ENCODE peak calls at places on chromosomes 12 and 14, in five cellular contexts. One of them, this sample, is unnamed.

GRCh38 chr14:20490563-20490962 is 14.8 kb upstream of the RNASE10 start:
- DNase-seq in upper lobe of left lung: no peak
- DNase-seq in transverse colon: no peak
- DNase-seq in A549: no peak
- DNase-seq in suprapubic skin: no peak
- DNase-seq in this sample: no peak

GRCh38 chr14:96204151-96205058 is at the start of gene BDKRB2:
- DNase-seq in upper lobe of left lung: peak
- DNase-seq in transverse colon: peak
- DNase-seq in A549: peak
- DNase-seq in suprapubic skin: peak
- DNase-seq in this sample: peak

GRCh38 chr14:91244501-91244901 is at the start of gene GPR68:
- DNase-seq in upper lobe of left lung: no peak
- DNase-seq in transverse colon: peak
- DNase-seq in A549: no peak
- DNase-seq in suprapubic skin: no peak
- DNase-seq in this sample: peak

GRCh38 chr14:102928412-102929348 is 6.2 kb downstream of the AMN start:
- DNase-seq in upper lobe of left lung: peak
- DNase-seq in transverse colon: peak
- DNase-seq in A549: no peak
- DNase-seq in suprapubic skin: peak
- DNase-seq in this sample: no peak

GRCh38 chr12:79883216-79883615 is 51.7 kb downstream of the PPP1R12A start:
- DNase-seq in upper lobe of left lung: no peak
- DNase-seq in transverse colon: no peak
- DNase-seq in A549: no peak
- DNase-seq in suprapubic skin: no peak
- DNase-seq in this sample: no peak

GRCh38 chr14:26984318-26985177 is 386.7 kb upstream of the NOVA1 start:
- DNase-seq in upper lobe of left lung: peak
- DNase-seq in transverse colon: peak
- DNase-seq in A549: peak
- DNase-seq in suprapubic skin: peak
- DNase-seq in this sample: peak

GRCh38 chr14:54226103-54226502 is 170.7 kb upstream of the CDKN3 start:
- DNase-seq in upper lobe of left lung: no peak
- DNase-seq in transverse colon: no peak
- DNase-seq in A549: no peak
- DNase-seq in suprapubic skin: no peak
- DNase-seq in this sample: no peak

GRCh38 chr14:59097681-59098080 is 90.8 kb upstream of the DAAM1 start:
- DNase-seq in upper lobe of left lung: no peak
- DNase-seq in transverse colon: no peak
- DNase-seq in A549: peak
- DNase-seq in suprapubic skin: no peak
- DNase-seq in this sample: no peak

GRCh38 chr14:59870277-59871165 is at the start of gene RTN1:
- DNase-seq in upper lobe of left lung: peak
- DNase-seq in transverse colon: peak
- DNase-seq in A549: peak
- DNase-seq in suprapubic skin: no peak
- DNase-seq in this sample: peak

GRCh38 chr12:122721057-122721545 is 4.5 kb upstream of the HCAR3 start:
- DNase-seq in upper lobe of left lung: no peak
- DNase-seq in transverse colon: no peak
- DNase-seq in A549: no peak
- DNase-seq in suprapubic skin: no peak
- DNase-seq in this sample: no peak

GRCh38 chr14:95518045-95518751 is 1.7 kb upstream of the SYNE3 start:
- DNase-seq in upper lobe of left lung: peak
- DNase-seq in transverse colon: no peak
- DNase-seq in A549: no peak
- DNase-seq in suprapubic skin: peak
- DNase-seq in this sample: no peak

GRCh38 chr14:49769581-49770211 is 1.7 kb downstream of the KLHDC2 start:
- DNase-seq in upper lobe of left lung: peak
- DNase-seq in transverse colon: peak
- DNase-seq in A549: peak
- DNase-seq in suprapubic skin: no peak
- DNase-seq in this sample: no peak

GRCh38 chr12:117807946-117808345 is 160.8 kb downstream of the KSR2 start:
- DNase-seq in upper lobe of left lung: no peak
- DNase-seq in transverse colon: no peak
- DNase-seq in A549: no peak
- DNase-seq in suprapubic skin: no peak
- DNase-seq in this sample: no peak

GRCh38 chr12:104439137-104439536 is 17.6 kb upstream of the CHST11 start:
- DNase-seq in upper lobe of left lung: no peak
- DNase-seq in transverse colon: no peak
- DNase-seq in A549: no peak
- DNase-seq in suprapubic skin: no peak
- DNase-seq in this sample: peak

GRCh38 chr12:47651368-47652254 is 54.2 kb downstream of the RPAP3 start:
- DNase-seq in upper lobe of left lung: peak
- DNase-seq in transverse colon: peak
- DNase-seq in A549: peak
- DNase-seq in suprapubic skin: no peak
- DNase-seq in this sample: peak

GRCh38 chr14:69749956-69750355 is 17.0 kb upstream of the SRSF5 start:
- DNase-seq in upper lobe of left lung: no peak
- DNase-seq in transverse colon: peak
- DNase-seq in A549: no peak
- DNase-seq in suprapubic skin: no peak
- DNase-seq in this sample: no peak

GRCh38 chr12:93662961-93663728 is 14.0 kb upstream of the CRADD start:
- DNase-seq in upper lobe of left lung: no peak
- DNase-seq in transverse colon: no peak
- DNase-seq in A549: no peak
- DNase-seq in suprapubic skin: no peak
- DNase-seq in this sample: no peak
- TF ChIP-seq EP300 in upper lobe of left lung: no peak
- TF ChIP-seq EP300 in transverse colon: no peak
- TF ChIP-seq EP300 in A549: no peak
- TF ChIP-seq EP300 in suprapubic skin: no peak
- TF ChIP-seq EP300 in this sample: no peak

GRCh38 chr12:64451687-64452558 is at the start of gene TBK1:
- DNase-seq in upper lobe of left lung: peak
- DNase-seq in transverse colon: peak
- DNase-seq in A549: peak
- DNase-seq in suprapubic skin: peak
- DNase-seq in this sample: peak
- TF ChIP-seq POLR2A in upper lobe of left lung: peak
- TF ChIP-seq POLR2A in transverse colon: peak
- TF ChIP-seq POLR2A in A549: peak
- TF ChIP-seq POLR2A in suprapubic skin: no peak
- TF ChIP-seq POLR2A in this sample: no peak

DNA sequence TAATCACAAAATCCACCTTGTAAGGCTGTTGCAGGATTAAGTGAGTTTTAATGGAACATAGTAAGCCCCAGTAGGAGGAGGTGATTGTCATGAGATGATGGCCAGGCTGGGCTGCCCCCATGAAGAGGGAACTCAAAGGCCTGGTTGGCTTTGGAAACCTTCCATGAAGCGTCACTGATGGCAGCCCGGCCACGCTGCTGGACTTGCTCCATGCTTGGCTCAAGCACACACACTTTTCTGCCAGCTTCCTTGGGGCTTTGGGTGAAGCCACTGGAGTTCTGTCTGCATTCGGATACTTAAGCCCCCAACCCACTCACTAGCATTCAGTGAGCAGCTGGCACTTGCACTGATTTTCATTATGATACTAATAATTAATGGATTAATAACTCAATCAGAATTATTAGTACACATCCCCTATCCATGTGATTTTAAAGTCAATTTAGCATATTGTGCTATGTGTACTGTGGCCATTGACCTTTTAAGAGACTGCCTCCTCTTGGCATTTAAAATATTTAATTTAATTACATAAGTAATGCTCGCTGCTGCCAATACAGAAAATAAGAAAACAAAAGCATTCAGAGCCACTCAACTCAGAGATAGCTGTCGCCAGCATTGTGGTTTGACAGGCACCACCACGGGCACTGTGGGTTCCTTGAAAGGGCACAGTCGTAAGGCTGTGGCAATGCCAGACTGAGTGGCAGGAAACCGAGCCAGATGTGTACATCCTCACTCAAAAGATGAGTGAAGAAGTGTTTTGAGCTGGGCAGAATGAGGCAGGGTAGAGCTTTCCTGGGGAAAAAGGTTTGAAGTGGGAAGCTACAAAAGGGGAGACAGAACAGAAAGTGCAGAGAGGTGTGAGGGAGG is 15.9 kb downstream of the KRT85 start:
- DNase-seq in upper lobe of left lung: no peak
- DNase-seq in transverse colon: no peak
- DNase-seq in A549: no peak
- DNase-seq in suprapubic skin: no peak
- DNase-seq in this sample: no peak
- H3K4me3 ChIP-seq in upper lobe of left lung: no peak
- H3K4me3 ChIP-seq in transverse colon: no peak
- H3K4me3 ChIP-seq in A549: no peak
- H3K4me3 ChIP-seq in suprapubic skin: no peak
- H3K4me3 ChIP-seq in this sample: no peak

GRCh38 chr14:87868920-87869319 is 124.1 kb downstream of the GALC start:
- DNase-seq in upper lobe of left lung: no peak
- DNase-seq in transverse colon: no peak
- DNase-seq in A549: no peak
- DNase-seq in suprapubic skin: no peak
- DNase-seq in this sample: no peak

GRCh38 chr14:87874676-87875075 is 118.3 kb downstream of the GALC start:
- DNase-seq in upper lobe of left lung: no peak
- DNase-seq in transverse colon: no peak
- DNase-seq in A549: no peak
- DNase-seq in suprapubic skin: no peak
- DNase-seq in this sample: no peak

GRCh38 chr14:87873741-87874140 is 119.2 kb downstream of the GALC start:
- DNase-seq in upper lobe of left lung: no peak
- DNase-seq in transverse colon: no peak
- DNase-seq in A549: no peak
- DNase-seq in suprapubic skin: no peak
- DNase-seq in this sample: no peak

GRCh38 chr14:87866116-87866515 is 126.9 kb downstream of the GALC start:
- DNase-seq in upper lobe of left lung: no peak
- DNase-seq in transverse colon: no peak
- DNase-seq in A549: no peak
- DNase-seq in suprapubic skin: no peak
- DNase-seq in this sample: no peak

DNA sequence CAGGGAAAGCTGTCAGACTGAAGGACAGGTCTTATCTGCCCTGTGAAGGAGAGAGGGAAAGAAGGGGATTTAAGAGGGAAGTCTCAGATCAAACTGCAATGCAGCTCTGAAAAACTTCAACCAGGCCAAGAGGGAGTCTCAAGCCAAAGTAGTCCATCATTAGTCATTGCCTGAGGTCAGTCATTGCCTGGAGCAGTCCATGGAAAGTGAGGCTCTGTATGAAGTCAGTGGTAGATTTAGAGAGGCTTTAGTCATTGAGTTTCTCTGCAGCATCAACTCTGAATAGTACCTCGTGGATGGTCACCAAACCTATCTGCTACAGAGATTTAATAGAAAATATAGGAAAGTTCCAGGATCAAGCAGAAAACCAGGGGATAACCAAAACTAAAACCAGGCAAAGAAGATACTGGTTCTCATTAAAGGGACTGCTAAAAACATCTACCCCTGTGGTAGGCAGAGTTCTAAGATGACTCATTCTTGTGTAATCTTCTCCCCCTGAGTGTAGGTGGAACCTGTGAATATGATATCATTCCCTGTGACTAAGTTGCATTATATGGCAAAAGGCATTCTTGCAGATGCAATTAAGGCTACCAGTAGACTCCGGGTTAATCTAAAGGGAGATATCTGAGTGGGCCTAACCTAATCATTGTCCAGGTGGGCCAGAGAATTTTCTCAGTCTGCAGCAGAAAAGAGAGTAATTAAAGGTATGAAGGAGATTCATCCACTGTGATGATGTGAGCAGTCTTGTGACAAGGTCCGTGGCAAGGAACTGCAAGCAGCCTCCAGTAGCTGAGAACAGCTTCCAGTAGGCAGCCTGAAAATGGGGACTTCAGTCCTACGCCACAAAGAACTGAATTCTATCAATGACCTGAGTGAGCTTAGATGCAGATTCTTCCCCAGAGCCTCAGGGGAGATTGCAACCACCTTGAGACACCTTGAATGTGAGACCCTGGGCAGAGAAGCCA is 123.1 kb downstream of the GALC start:
- DNase-seq in upper lobe of left lung: no peak
- DNase-seq in transverse colon: no peak
- DNase-seq in A549: no peak
- DNase-seq in suprapubic skin: no peak
- DNase-seq in this sample: no peak
- TF ChIP-seq EP300 in upper lobe of left lung: no peak
- TF ChIP-seq EP300 in transverse colon: no peak
- TF ChIP-seq EP300 in A549: no peak
- TF ChIP-seq EP300 in suprapubic skin: no peak
- TF ChIP-seq EP300 in this sample: no peak

DNA sequence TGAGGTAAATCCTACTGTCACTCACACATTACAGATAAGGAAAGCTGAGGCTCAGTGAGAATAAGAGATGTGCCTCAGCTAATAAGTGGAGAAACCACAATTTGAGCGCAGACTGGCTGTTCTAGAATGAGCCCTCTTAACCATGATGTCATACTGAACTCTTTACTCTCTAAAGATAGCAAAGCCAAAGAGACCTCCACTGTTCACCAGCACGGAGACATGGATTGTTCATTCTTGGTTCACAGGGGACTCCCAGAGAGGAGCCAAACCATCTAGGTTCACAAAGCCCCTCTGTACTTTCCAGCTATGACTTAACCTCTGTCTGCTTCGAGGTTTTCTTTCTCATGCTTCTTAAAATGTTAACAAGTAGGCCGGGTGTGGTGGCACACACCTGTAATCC is 32.7 kb upstream of the YARS2 start:
- DNase-seq in upper lobe of left lung: no peak
- DNase-seq in transverse colon: no peak
- DNase-seq in A549: no peak
- DNase-seq in suprapubic skin: no peak
- DNase-seq in this sample: no peak
- TF ChIP-seq POLR2A in upper lobe of left lung: no peak
- TF ChIP-seq POLR2A in transverse colon: no peak
- TF ChIP-seq POLR2A in A549: no peak
- TF ChIP-seq POLR2A in suprapubic skin: no peak
- TF ChIP-seq POLR2A in this sample: no peak

GRCh38 chr12:62600038-62600437 is 133.4 kb downstream of the MON2 start:
- DNase-seq in upper lobe of left lung: no peak
- DNase-seq in transverse colon: no peak
- DNase-seq in A549: peak
- DNase-seq in suprapubic skin: no peak
- DNase-seq in this sample: no peak
- H3K4me3 ChIP-seq in upper lobe of left lung: no peak
- H3K4me3 ChIP-seq in transverse colon: no peak
- H3K4me3 ChIP-seq in A549: no peak
- H3K4me3 ChIP-seq in suprapubic skin: no peak
- H3K4me3 ChIP-seq in this sample: no peak

GRCh38 chr12:3600039-3600720 is 109.2 kb downstream of the PRMT8 start:
- DNase-seq in upper lobe of left lung: no peak
- DNase-seq in transverse colon: no peak
- DNase-seq in A549: no peak
- DNase-seq in suprapubic skin: no peak
- DNase-seq in this sample: no peak
- TF ChIP-seq EP300 in upper lobe of left lung: no peak
- TF ChIP-seq EP300 in transverse colon: no peak
- TF ChIP-seq EP300 in A549: no peak
- TF ChIP-seq EP300 in suprapubic skin: no peak
- TF ChIP-seq EP300 in this sample: no peak

GRCh38 chr12:53191096-53191884 is 10.6 kb upstream of the CSAD start:
- DNase-seq in upper lobe of left lung: no peak
- DNase-seq in transverse colon: no peak
- DNase-seq in A549: no peak
- DNase-seq in suprapubic skin: no peak
- DNase-seq in this sample: no peak
- TF ChIP-seq POLR2A in upper lobe of left lung: no peak
- TF ChIP-seq POLR2A in transverse colon: no peak
- TF ChIP-seq POLR2A in A549: no peak
- TF ChIP-seq POLR2A in suprapubic skin: no peak
- TF ChIP-seq POLR2A in this sample: no peak